ENCODE peak calls at places on chromosomes 13 and 19, in nine cellular contexts. N is thoracic aorta; E is kidney glomerular epithelial cell; A is stimulated activated CD8-positive, alpha-beta memory T cell treated with anti-CD3 and anti-CD28 coated beads, Interleukin-7, amount 100 ng/mL, for 24 hours; B is activated T-helper 2 cell treated with anti-CD3 and anti-CD28 coated beads, Interferon-gamma antibody, Interleukin-2, Interleukin-4, amounts not matched to agents 10 μg/mL and 5 μg/mL and 100 μg/mL, durations not matched to agents 14 hours and 24 hours and 36 hours; X is NCI-H748 treated with DMSO at 0.1 percent for 48 hours; W is RCC 7860; P is astrocyte; R is stimulated activated CD4-positive, alpha-beta T cell treated with anti-CD3 and anti-CD28 coated beads, TNF-alpha, amount 100 ng/mL, for 24 hours. K is an unnamed sample.

GRCh38 chr19:3774621-3775373 is 2.8 kb upstream of the RAX2 start:
- DNase-seq in N (no peak), E (no peak), A (no peak), B (no peak), X (no peak), W (no peak), P (no peak), R (no peak), K (no peak)

GRCh38 chr19:12946092-12946845 is 607 bp downstream of the RAD23A start:
- DNase-seq in N (no peak), E (peak), A (no peak), B (peak), X (no peak), W (peak), P (peak), R (peak), K (peak)

GRCh38 chr13:113179374-113180230 is 21.2 kb downstream of the PROZ start:
- DNase-seq in N (no peak), E (no peak), A (no peak), B (no peak), X (no peak), W (no peak), P (peak), R (no peak), K (no peak)

GRCh38 chr19:42628411-42629135 is 33.8 kb upstream of the CEACAM8 start:
- DNase-seq in N (no peak), E (no peak), A (no peak), B (peak), X (no peak), W (no peak), P (no peak), R (peak), K (no peak)

GRCh38 chr13:50284540-50284939 is 269.3 kb downstream of the KCNRG start:
- DNase-seq in N (no peak), E (no peak), A (no peak), B (no peak), X (no peak), W (no peak), P (no peak), R (no peak), K (no peak)

GRCh38 chr19:9130965-9131364 is 4.2 kb upstream of the OR7G3 start:
- DNase-seq in N (no peak), E (no peak), A (no peak), B (no peak), X (no peak), W (no peak), P (no peak), R (no peak), K (no peak)

GRCh38 chr19:19817357-19817756 is 4.2 kb downstream of the ZNF506 start:
- DNase-seq in N (no peak), E (no peak), A (no peak), B (no peak), X (no peak), W (no peak), P (no peak), R (peak), K (peak)

GRCh38 chr19:14048439-14049153 is 13.3 kb downstream of the PALM3 start:
- DNase-seq in N (no peak), E (no peak), A (peak), B (peak), X (no peak), W (peak), P (no peak), R (peak), K (peak)

GRCh38 chr19:35031072-35031881 is 1.0 kb downstream of the SCN1B start:
- DNase-seq in N (no peak), E (no peak), A (no peak), B (no peak), X (no peak), W (no peak), P (peak), R (no peak), K (no peak)

GRCh38 chr19:17719730-17720486 is 628 bp downstream of the MAP1S start:
- DNase-seq in N (no peak), E (no peak), A (no peak), B (no peak), X (no peak), W (no peak), P (no peak), R (peak), K (peak)

GRCh38 chr19:58361900-58362271 is 665 bp downstream of the ZNF497 start:
- DNase-seq in N (no peak), E (no peak), A (peak), B (no peak), X (no peak), W (no peak), P (peak), R (peak), K (peak)

GRCh38 chr13:30818323-30818960 is 83.1 kb downstream of the ALOX5AP start:
- DNase-seq in N (peak), E (peak), A (no peak), B (no peak), X (no peak), W (peak), P (peak), R (no peak), K (no peak)

GRCh38 chr13:44329909-44330545 is 43.6 kb upstream of the SERP2 start:
- DNase-seq in N (no peak), E (no peak), A (no peak), B (no peak), X (no peak), W (no peak), P (no peak), R (no peak), K (no peak)

GRCh38 chr13:74062933-74063332 is 71.3 kb downstream of the KLF12 start:
- DNase-seq in N (peak), E (no peak), A (no peak), B (no peak), X (no peak), W (no peak), P (peak), R (peak), K (peak)

K was measured in DND-41.